ENCODE peak calls at places on chromosome 20, in ten cellular contexts. One of them, this sample, is unnamed.
A peak's percentile ranks its signal among the peaks of the same experiment; 100 is the strongest.

GRCh38 chr20:16385462-16385861 is 187.8 kb downstream of the KIF16B start:
- DNase-seq in SHP77: no peak
- DNase-seq in amniotic epithelial cell: no peak
- DNase-seq in RWPE1: no peak
- DNase-seq in activated CD4-positive, alpha-beta T cell treated with anti-CD3 and anti-CD28 coated beads, Interleukin-2, amount 50 U/mL, for 24 hours: no peak
- DNase-seq in tibial artery: no peak
- DNase-seq in esophagus squamous epithelium: no peak
- DNase-seq in stimulated activated CD4-positive, alpha-beta T cell treated with anti-CD3 and anti-CD28 coated beads, Interleukin-15, amount 100 ng/mL, for 1 hour: no peak
- DNase-seq in anterior cingulate cortex: no peak
- DNase-seq in hippocampal formation: no peak
- DNase-seq in this sample: no peak

GRCh38 chr20:10502098-10502526 is 67.0 kb downstream of the SLX4IP start:
- DNase-seq in stimulated activated CD4-positive, alpha-beta T cell treated with anti-CD3 and anti-CD28 coated beads, Interleukin-15, amount 100 ng/mL, for 1 hour: no peak
- DNase-seq in SHP77: no peak
- DNase-seq in RWPE1: no peak
- DNase-seq in amniotic epithelial cell: no peak
- DNase-seq in esophagus squamous epithelium: no peak
- DNase-seq in anterior cingulate cortex: no peak
- DNase-seq in hippocampal formation: no peak
- DNase-seq in activated CD4-positive, alpha-beta T cell treated with anti-CD3 and anti-CD28 coated beads, Interleukin-2, amount 50 U/mL, for 24 hours: no peak
- DNase-seq in tibial artery: no peak
- DNase-seq in this sample: no peak

GRCh38 chr20:60882776-60883303 is 369.2 kb upstream of the CDH4 start:
- DNase-seq in activated CD4-positive, alpha-beta T cell treated with anti-CD3 and anti-CD28 coated beads, Interleukin-2, amount 50 U/mL, for 24 hours: no peak
- DNase-seq in hippocampal formation: no peak
- DNase-seq in tibial artery: no peak
- DNase-seq in amniotic epithelial cell: no peak
- DNase-seq in esophagus squamous epithelium: no peak
- DNase-seq in RWPE1: no peak
- DNase-seq in SHP77: no peak
- DNase-seq in stimulated activated CD4-positive, alpha-beta T cell treated with anti-CD3 and anti-CD28 coated beads, Interleukin-15, amount 100 ng/mL, for 1 hour: no peak
- DNase-seq in anterior cingulate cortex: no peak
- DNase-seq in this sample: no peak

GRCh38 chr20:62160253-62160652 is 16.7 kb downstream of the SS18L1 start:
- DNase-seq in RWPE1: no peak
- DNase-seq in stimulated activated CD4-positive, alpha-beta T cell treated with anti-CD3 and anti-CD28 coated beads, Interleukin-15, amount 100 ng/mL, for 1 hour: no peak
- DNase-seq in activated CD4-positive, alpha-beta T cell treated with anti-CD3 and anti-CD28 coated beads, Interleukin-2, amount 50 U/mL, for 24 hours: no peak
- DNase-seq in esophagus squamous epithelium: no peak
- DNase-seq in anterior cingulate cortex: no peak
- DNase-seq in amniotic epithelial cell: no peak
- DNase-seq in hippocampal formation: no peak
- DNase-seq in SHP77: no peak
- DNase-seq in tibial artery: no peak
- DNase-seq in this sample: no peak

GRCh38 chr20:18663932-18664331 is 76.1 kb downstream of the DTD1 start:
- DNase-seq in RWPE1: no peak
- DNase-seq in stimulated activated CD4-positive, alpha-beta T cell treated with anti-CD3 and anti-CD28 coated beads, Interleukin-15, amount 100 ng/mL, for 1 hour: no peak
- DNase-seq in SHP77: no peak
- DNase-seq in hippocampal formation: no peak
- DNase-seq in tibial artery: no peak
- DNase-seq in activated CD4-positive, alpha-beta T cell treated with anti-CD3 and anti-CD28 coated beads, Interleukin-2, amount 50 U/mL, for 24 hours: no peak
- DNase-seq in amniotic epithelial cell: peak; percentile 66
- DNase-seq in esophagus squamous epithelium: no peak
- DNase-seq in anterior cingulate cortex: no peak
- DNase-seq in this sample: no peak

GRCh38 chr20:43681991-43682410 is 15.1 kb downstream of the MYBL2 start:
- DNase-seq in anterior cingulate cortex: no peak
- DNase-seq in RWPE1: no peak
- DNase-seq in esophagus squamous epithelium: peak; percentile 39
- DNase-seq in SHP77: no peak
- DNase-seq in stimulated activated CD4-positive, alpha-beta T cell treated with anti-CD3 and anti-CD28 coated beads, Interleukin-15, amount 100 ng/mL, for 1 hour: no peak
- DNase-seq in activated CD4-positive, alpha-beta T cell treated with anti-CD3 and anti-CD28 coated beads, Interleukin-2, amount 50 U/mL, for 24 hours: no peak
- DNase-seq in tibial artery: no peak
- DNase-seq in hippocampal formation: no peak
- DNase-seq in amniotic epithelial cell: no peak
- DNase-seq in this sample: no peak

GRCh38 chr20:45959956-45960630 is 11.9 kb downstream of the ZNF335 start:
- DNase-seq in hippocampal formation: no peak
- DNase-seq in SHP77: no peak
- DNase-seq in activated CD4-positive, alpha-beta T cell treated with anti-CD3 and anti-CD28 coated beads, Interleukin-2, amount 50 U/mL, for 24 hours: no peak
- DNase-seq in anterior cingulate cortex: no peak
- DNase-seq in RWPE1: no peak
- DNase-seq in tibial artery: peak; percentile 48
- DNase-seq in stimulated activated CD4-positive, alpha-beta T cell treated with anti-CD3 and anti-CD28 coated beads, Interleukin-15, amount 100 ng/mL, for 1 hour: no peak
- DNase-seq in amniotic epithelial cell: no peak
- DNase-seq in esophagus squamous epithelium: no peak
- DNase-seq in this sample: no peak

GRCh38 chr20:35303735-35304431 is 11.7 kb upstream of the FAM83C start:
- DNase-seq in hippocampal formation: peak; percentile 33
- DNase-seq in RWPE1: peak; percentile 92
- DNase-seq in amniotic epithelial cell: peak; percentile 83
- DNase-seq in SHP77: peak; percentile 75
- DNase-seq in stimulated activated CD4-positive, alpha-beta T cell treated with anti-CD3 and anti-CD28 coated beads, Interleukin-15, amount 100 ng/mL, for 1 hour: peak; percentile 57
- DNase-seq in esophagus squamous epithelium: peak; percentile 26
- DNase-seq in anterior cingulate cortex: peak; percentile 19
- DNase-seq in activated CD4-positive, alpha-beta T cell treated with anti-CD3 and anti-CD28 coated beads, Interleukin-2, amount 50 U/mL, for 24 hours: peak; percentile 85
- DNase-seq in tibial artery: peak; percentile 83
- DNase-seq in this sample: peak; percentile 49

GRCh38 chr20:5920581-5920980 is 29.8 kb downstream of the TRMT6 start:
- DNase-seq in SHP77: no peak
- DNase-seq in activated CD4-positive, alpha-beta T cell treated with anti-CD3 and anti-CD28 coated beads, Interleukin-2, amount 50 U/mL, for 24 hours: no peak
- DNase-seq in stimulated activated CD4-positive, alpha-beta T cell treated with anti-CD3 and anti-CD28 coated beads, Interleukin-15, amount 100 ng/mL, for 1 hour: no peak
- DNase-seq in amniotic epithelial cell: no peak
- DNase-seq in esophagus squamous epithelium: no peak
- DNase-seq in RWPE1: no peak
- DNase-seq in tibial artery: no peak
- DNase-seq in anterior cingulate cortex: no peak
- DNase-seq in hippocampal formation: no peak
- DNase-seq in this sample: no peak

GRCh38 chr20:63537525-63538203 is 488 bp upstream of the PTK6 start:
- DNase-seq in amniotic epithelial cell: peak; percentile 95
- DNase-seq in activated CD4-positive, alpha-beta T cell treated with anti-CD3 and anti-CD28 coated beads, Interleukin-2, amount 50 U/mL, for 24 hours: peak; percentile 92
- DNase-seq in tibial artery: peak; percentile 87
- DNase-seq in esophagus squamous epithelium: peak; percentile 78
- DNase-seq in hippocampal formation: peak; percentile 67
- DNase-seq in RWPE1: peak; percentile 100
- DNase-seq in SHP77: peak; percentile 91
- DNase-seq in stimulated activated CD4-positive, alpha-beta T cell treated with anti-CD3 and anti-CD28 coated beads, Interleukin-15, amount 100 ng/mL, for 1 hour: peak; percentile 87
- DNase-seq in anterior cingulate cortex: peak; percentile 52
- DNase-seq in this sample: peak; percentile 60

GRCh38 chr20:44142416-44142815 is 44.6 kb downstream of the JPH2 start:
- DNase-seq in SHP77: no peak
- DNase-seq in RWPE1: no peak
- DNase-seq in anterior cingulate cortex: no peak
- DNase-seq in esophagus squamous epithelium: no peak
- DNase-seq in hippocampal formation: no peak
- DNase-seq in activated CD4-positive, alpha-beta T cell treated with anti-CD3 and anti-CD28 coated beads, Interleukin-2, amount 50 U/mL, for 24 hours: no peak
- DNase-seq in stimulated activated CD4-positive, alpha-beta T cell treated with anti-CD3 and anti-CD28 coated beads, Interleukin-15, amount 100 ng/mL, for 1 hour: no peak
- DNase-seq in tibial artery: no peak
- DNase-seq in amniotic epithelial cell: no peak
- DNase-seq in this sample: no peak

GRCh38 chr20:43953919-43954617 is 39.4 kb downstream of the TOX2 start:
- DNase-seq in esophagus squamous epithelium: no peak
- DNase-seq in SHP77: no peak
- DNase-seq in amniotic epithelial cell: peak; percentile 41
- DNase-seq in tibial artery: no peak
- DNase-seq in stimulated activated CD4-positive, alpha-beta T cell treated with anti-CD3 and anti-CD28 coated beads, Interleukin-15, amount 100 ng/mL, for 1 hour: no peak
- DNase-seq in activated CD4-positive, alpha-beta T cell treated with anti-CD3 and anti-CD28 coated beads, Interleukin-2, amount 50 U/mL, for 24 hours: no peak
- DNase-seq in hippocampal formation: no peak
- DNase-seq in anterior cingulate cortex: no peak
- DNase-seq in RWPE1: no peak
- DNase-seq in this sample: no peak

GRCh38 chr20:46272389-46273047 is 35.8 kb downstream of the CDH22 start:
- DNase-seq in RWPE1: no peak
- DNase-seq in stimulated activated CD4-positive, alpha-beta T cell treated with anti-CD3 and anti-CD28 coated beads, Interleukin-15, amount 100 ng/mL, for 1 hour: no peak
- DNase-seq in esophagus squamous epithelium: no peak
- DNase-seq in SHP77: no peak
- DNase-seq in anterior cingulate cortex: no peak
- DNase-seq in amniotic epithelial cell: no peak
- DNase-seq in hippocampal formation: no peak
- DNase-seq in activated CD4-positive, alpha-beta T cell treated with anti-CD3 and anti-CD28 coated beads, Interleukin-2, amount 50 U/mL, for 24 hours: no peak
- DNase-seq in tibial artery: no peak
- DNase-seq in this sample: no peak

This sample was measured in SIG-M5.